ENCODE peak calls at places on chromosomes 7 and 10, in six cellular contexts. K is H1, X is IMR-90, O is H9, G is neuronal stem cell, A is trophoblast cell. E is an unnamed sample.

GRCh38 chr7:126605553-126605952 is 647.2 kb downstream of the GRM8 start:
- DNase-seq in X (no peak), O (no peak), K (no peak), G (no peak), A (no peak), E (no peak)

GRCh38 chr10:91883549-91884542 is 25.4 kb downstream of the FGFBP3 start:
- DNase-seq in K (no peak), A (peak; percentile 21), X (peak; percentile 41), G (peak; percentile 50), O (peak; percentile 61), E (peak; percentile 76)

GRCh38 chr7:27814054-27814453 is 74.1 kb downstream of the TAX1BP1 start:
- DNase-seq in X (peak; percentile 26), A (no peak), O (no peak), G (no peak), K (no peak), E (no peak)

GRCh38 chr10:91210435-91210834 is 10.0 kb upstream of the PCGF5 start:
- DNase-seq in A (no peak), K (no peak), X (no peak), O (no peak), G (no peak), E (no peak)

GRCh38 chr7:90869335-90869734 is 273.2 kb downstream of the CDK14 start:
- DNase-seq in K (no peak), G (no peak), X (no peak), A (no peak), O (no peak), E (no peak)

GRCh38 chr10:95693331-95693667 is 428 bp downstream of the TCTN3 start:
- DNase-seq in O (no peak), A (no peak), X (peak; percentile 2), K (no peak), G (peak; percentile 3), E (peak; percentile 29)

GRCh38 chr7:17497136-17497535 is 198.7 kb downstream of the AHR start:
- DNase-seq in X (no peak), A (no peak), O (no peak), G (no peak), K (no peak), E (no peak)

GRCh38 chr10:78316451-78316931 is 282.8 kb downstream of the RPS24 start:
- DNase-seq in K (no peak), A (no peak), O (no peak), X (peak; percentile 47), G (no peak), E (peak; percentile 32)

GRCh38 chr10:52469970-52470705 is 156.1 kb downstream of the DKK1 start:
- DNase-seq in G (no peak), X (no peak), K (no peak), O (no peak), A (no peak), E (no peak)

GRCh38 chr7:138433583-138434437 is 26.2 kb upstream of the TRIM24 start:
- DNase-seq in O (no peak), X (no peak), K (no peak), A (no peak), G (no peak), E (no peak)

GRCh38 chr7:106609416-106609815 is 51.5 kb downstream of the CCDC71L start:
- DNase-seq in X (peak; percentile 91), O (no peak), K (no peak), G (no peak), A (no peak), E (peak; percentile 14)

GRCh38 chr10:116418394-116418793 is 9.3 kb upstream of the PNLIPRP3 start:
- DNase-seq in X (no peak), K (no peak), A (no peak), O (no peak), G (no peak), E (peak; percentile 12)

GRCh38 chr7:31382722-31383121 is 42.2 kb upstream of the NEUROD6 start:
- DNase-seq in K (no peak), X (no peak), G (no peak), A (no peak), O (no peak), E (no peak)

GRCh38 chr7:68224041-68224534 is 1227.5 kb downstream of the TYW1 start:
- DNase-seq in A (no peak), K (no peak), G (no peak), X (no peak), O (no peak), E (no peak)

GRCh38 chr10:67723601-67724000 is 27.6 kb upstream of the CTNNA3 start:
- DNase-seq in G (no peak), X (no peak), A (no peak), K (no peak), O (no peak), E (no peak)

GRCh38 chr10:114779803-114780609 is 41.6 kb upstream of the FHIP2A start:
- DNase-seq in A (no peak), O (no peak), K (no peak), X (peak; percentile 92), G (peak; percentile 14), E (peak; percentile 5)

GRCh38 chr10:6202684-6203330 is at the start of gene PFKFB3:
- DNase-seq in G (peak; percentile 97), X (peak; percentile 92), O (peak; percentile 95), K (peak; percentile 82), A (peak; percentile 96), E (peak; percentile 97)
- H4K8ac ChIP-seq in G (peak within 1 kb of the TSS; percentile 65), X (peak within 1 kb of the TSS; percentile 89), O (no peak within 1 kb of the TSS), K (peak within 1 kb of the TSS; percentile 98), A (peak within 1 kb of the TSS; percentile 89), E (no peak within 1 kb of the TSS)

DNA sequence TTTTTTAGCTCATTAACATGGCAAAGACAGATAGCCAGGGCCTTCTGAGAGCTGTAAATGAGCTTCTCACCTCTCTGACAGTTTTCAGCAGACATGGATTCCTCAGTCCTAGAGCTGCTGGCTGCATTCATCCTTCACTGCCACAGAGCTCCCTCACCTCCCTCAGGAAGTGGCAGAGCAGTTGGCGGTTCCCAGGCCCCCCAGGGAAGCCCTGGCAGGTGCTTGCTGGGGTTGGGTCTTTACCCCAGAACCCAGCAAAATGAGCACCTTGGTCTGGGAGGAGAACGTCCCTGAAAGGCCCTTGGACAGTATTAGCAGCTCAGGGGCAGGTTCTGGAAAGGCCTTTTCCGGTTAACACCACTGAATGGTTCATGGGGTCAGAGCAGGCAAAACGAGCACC is 288.0 kb downstream of the PTPRN2 start:
- DNase-seq in O (peak; percentile 18), K (no peak), X (no peak), G (no peak), A (no peak), E (no peak)
- H4K8ac ChIP-seq in O (no peak overlapping the region), K (peak overlapping the region; percentile 53), X (no peak overlapping the region), G (no peak overlapping the region), A (no peak overlapping the region), E (no peak overlapping the region)

GRCh38 chr10:35063837-35064454 is 26.2 kb downstream of the CUL2 start:
- DNase-seq in X (no peak), K (no peak), O (no peak), A (no peak), G (no peak), E (peak; percentile 70)
- H4K8ac ChIP-seq in X (no peak overlapping the region), K (no peak overlapping the region), O (no peak overlapping the region), A (no peak overlapping the region), G (no peak overlapping the region), E (no peak overlapping the region)

GRCh38 chr10:30743586-30743985 is 114.0 kb upstream of the LYZL2 start:
- DNase-seq in O (no peak), K (no peak), A (no peak), G (no peak), X (no peak), E (no peak)
- H4K8ac ChIP-seq in O (no peak overlapping the region), K (no peak overlapping the region), A (no peak overlapping the region), G (no peak overlapping the region), X (peak overlapping the region; percentile 75), E (no peak overlapping the region)

GRCh38 chr10:126397640-126398382 is 9.5 kb upstream of the ADAM12 start:
- DNase-seq in O (no peak), K (no peak), A (peak; percentile 91), X (peak; percentile 98), G (no peak), E (peak; percentile 92)
- H4K8ac ChIP-seq in O (no peak overlapping the region), K (no peak overlapping the region), A (no peak overlapping the region), X (no peak overlapping the region), G (no peak overlapping the region), E (no peak overlapping the region)

E was measured in mesendoderm.